ENCODE peak calls at places on chromosome 5, in nine cellular contexts. B is left ventricle myocardium inferior, W is IMR-90, N is bronchial epithelial cell, R is hepatocyte, D is prostate gland, U is Caco-2, K is HCT116, X is body of pancreas. S is an unnamed sample. For H3K27me3 and H3K36me3, the result is how much of the 10 kb centered on the place peaks cover.

GRCh38 chr5:147017621-147018020 is 139.1 kb upstream of the PPP2R2B start:
- DNase-seq in D (no peak), R (no peak), X (no peak), N (no peak), B (no peak), K (no peak), U (no peak), W (no peak), S (no peak)

GRCh38 chr5:175483337-175483736 is 5.0 kb downstream of the SFXN1 start:
- DNase-seq in W (no peak), D (no peak), N (no peak), X (no peak), K (no peak), U (no peak), R (no peak), B (no peak), S (no peak)

GRCh38 chr5:89534331-89534730 is 651.3 kb upstream of the MEF2C start:
- DNase-seq in R (no peak), K (no peak), N (peak), W (peak), X (no peak), U (no peak), B (no peak), D (no peak), S (no peak)

GRCh38 chr5:62043289-62044274 is 262.4 kb upstream of the KIF2A start:
- DNase-seq in W (no peak), B (no peak), D (no peak), X (no peak), N (no peak), R (no peak), K (no peak), U (no peak), S (no peak)

GRCh38 chr5:54018438-54018837 is 291.9 kb downstream of the ARL15 start:
- DNase-seq in N (no peak), U (no peak), K (no peak), X (no peak), W (peak), B (no peak), D (no peak), R (no peak), S (no peak)

GRCh38 chr5:61280205-61280604 is 51.9 kb upstream of the ZSWIM6 start:
- DNase-seq in U (no peak), X (peak), N (peak), W (peak), D (no peak), K (peak), R (peak), B (no peak), S (peak)

GRCh38 chr5:92662741-92663140 is 918.3 kb downstream of the NR2F1-AS1 start:
- DNase-seq in D (no peak), W (no peak), K (no peak), B (no peak), X (no peak), U (no peak), R (no peak), N (no peak), S (no peak)

GRCh38 chr5:10885026-10885425 is 124.0 kb upstream of the DAP start:
- DNase-seq in W (peak), U (no peak), X (no peak), R (no peak), N (peak), D (no peak), K (no peak), B (no peak), S (no peak)

GRCh38 chr5:139667001-139667729 is 19.0 kb downstream of the CXXC5 start:
- DNase-seq in X (no peak), W (no peak), B (no peak), N (no peak), R (no peak), U (no peak), K (no peak), D (no peak), S (no peak)

GRCh38 chr5:134818776-134819175 is 27.0 kb upstream of the C5orf24 start:
- DNase-seq in U (no peak), K (no peak), R (no peak), B (no peak), X (no peak), N (no peak), W (no peak), D (no peak), S (no peak)

GRCh38 chr5:58314356-58315045 is 145.4 kb downstream of the PLK2 start:
- DNase-seq in K (no peak), R (no peak), N (peak), U (no peak), B (no peak), X (no peak), W (no peak), D (peak), S (no peak)

GRCh38 chr5:139700711-139701693 is 52.9 kb downstream of the CXXC5 start:
- DNase-seq in W (no peak), R (peak), B (no peak), X (peak), N (no peak), U (peak), D (no peak), K (no peak), S (no peak)

GRCh38 chr5:6449465-6450158 is 953 bp downstream of the UBE2QL1 start:
- DNase-seq in W (no peak), D (no peak), N (no peak), U (no peak), B (no peak), X (no peak), K (no peak), R (no peak), S (no peak)

GRCh38 chr5:168971100-168971499 is 329.8 kb downstream of the SLIT3 start:
- DNase-seq in N (no peak), R (no peak), B (no peak), W (no peak), X (no peak), D (no peak), U (no peak), K (no peak), S (no peak)

GRCh38 chr5:1193591-1193985 is 7.8 kb upstream of the SLC6A19 start:
- DNase-seq in K (no peak), W (no peak), U (no peak), D (no peak), N (no peak), B (no peak), R (no peak), X (no peak), S (no peak)

GRCh38 chr5:55154893-55155292 is 5.1 kb upstream of the GPX8 start:
- DNase-seq in U (no peak), K (no peak), N (peak), B (no peak), X (no peak), D (no peak), R (no peak), W (peak), S (no peak)

GRCh38 chr5:127567026-127567768 is 49.8 kb downstream of the PRRC1 start:
- DNase-seq in N (no peak), R (no peak), B (no peak), K (no peak), W (no peak), X (no peak), U (no peak), D (no peak), S (no peak)

GRCh38 chr5:33209252-33209651 is 231.5 kb upstream of the TARS1 start:
- DNase-seq in U (no peak), D (no peak), K (no peak), N (no peak), B (no peak), R (no peak), X (no peak), W (no peak), S (no peak)

GRCh38 chr5:179975713-179976030 is 68.0 kb upstream of the TBC1D9B start:
- DNase-seq in W (no peak), K (no peak), N (no peak), B (no peak), U (no peak), D (no peak), X (no peak), R (no peak), S (no peak)

GRCh38 chr5:179974946-179975712 is 67.4 kb upstream of the TBC1D9B start:
- DNase-seq in U (peak), B (no peak), D (no peak), R (peak), K (no peak), W (no peak), X (peak), N (no peak), S (peak)

GRCh38 chr5:179974281-179974945 is 66.7 kb upstream of the TBC1D9B start:
- DNase-seq in D (no peak), U (no peak), N (no peak), W (no peak), R (no peak), K (no peak), X (peak), B (no peak), S (no peak)

GRCh38 chr5:179969110-179969509 is 61.4 kb upstream of the TBC1D9B start:
- DNase-seq in N (no peak), B (no peak), U (no peak), W (no peak), D (no peak), X (peak), K (no peak), R (no peak), S (no peak)

GRCh38 chr5:179973391-179973790 is 65.7 kb upstream of the TBC1D9B start:
- DNase-seq in K (no peak), B (no peak), X (no peak), U (no peak), W (no peak), D (no peak), N (no peak), R (no peak), S (no peak)
- H3K27me3 ChIP-seq in K (under half), B (under half), X (under half), U (under half), W (under half), D (under half), N (under half), R (under half), S (under half)

GRCh38 chr5:173592050-173592669 is 24.3 kb downstream of the BOD1 start:
- DNase-seq in K (peak), U (peak), N (no peak), B (no peak), X (no peak), D (no peak), W (no peak), R (no peak), S (no peak)
- TF ChIP-seq CTCF in K (peak), U (peak), N (peak), B (peak), X (no peak), D (peak), W (peak), R (peak), S (peak)

GRCh38 chr5:96883871-96884270 is 7.6 kb downstream of the ERAP2 start:
- DNase-seq in X (no peak), D (no peak), U (no peak), N (no peak), R (no peak), W (no peak), K (no peak), B (no peak), S (no peak)
- H3K36me3 ChIP-seq in X (under half), D (under half), U (under half), N (under half), R (under half), W (under half), K (under half), B (under half), S (under half)

GRCh38 chr5:132013006-132013689 is 1.7 kb upstream of the ACSL6 start:
- DNase-seq in U (no peak), W (no peak), N (no peak), X (no peak), K (no peak), D (no peak), R (no peak), B (no peak), S (no peak)
- H3K27me3 ChIP-seq in U (under half), W (half or more), N (under half), X (under half), K (under half), D (under half), R (half or more), B (under half), S (under half)